ENCODE peak calls at places on chromosomes 6 and 20, in nine cellular contexts. E, V, H, M, Z, S, A, C and G are unnamed samples.

GRCh38 chr6:29792123-29793035 is 35.2 kb upstream of the HLA-G start:
- DNase-seq in E (peak), V (peak), H (peak), M (peak), Z (peak), S (peak), A (peak), C (peak), G (peak)

GRCh38 chr20:695165-695866 is 19.7 kb upstream of the SCRT2 start:
- DNase-seq in E (no peak), V (no peak), H (no peak), M (no peak), Z (no peak), S (no peak), A (no peak), C (no peak), G (no peak)

GRCh38 chr6:165403006-165403405 is 93.6 kb upstream of the C6orf118 start:
- DNase-seq in E (no peak), V (no peak), H (no peak), M (no peak), Z (no peak), S (no peak), A (no peak), C (no peak), G (no peak)

GRCh38 chr20:38804682-38805501 is 605 bp upstream of the PPP1R16B start:
- DNase-seq in E (peak), V (no peak), H (peak), M (no peak), Z (no peak), S (peak), A (no peak), C (peak), G (no peak)

GRCh38 chr20:39070484-39071231 is 108.5 kb downstream of the DHX35 start:
- DNase-seq in E (no peak), V (peak), H (no peak), M (no peak), Z (peak), S (no peak), A (no peak), C (no peak), G (no peak)

GRCh38 chr6:49514571-49515484 is 15.1 kb downstream of the GLYATL3 start:
- DNase-seq in E (no peak), V (no peak), H (no peak), M (no peak), Z (peak), S (no peak), A (no peak), C (no peak), G (no peak)

GRCh38 chr6:80366721-80367120 is 260.2 kb downstream of the BCKDHB start:
- DNase-seq in E (no peak), V (no peak), H (no peak), M (peak), Z (peak), S (no peak), A (peak), C (no peak), G (peak)

GRCh38 chr20:59574308-59574707 is 30.0 kb upstream of the PHACTR3 start:
- DNase-seq in E (peak), V (no peak), H (no peak), M (no peak), Z (no peak), S (no peak), A (no peak), C (no peak), G (no peak)

GRCh38 chr6:105135056-105135455 is 44.8 kb downstream of the POPDC3 start:
- DNase-seq in E (peak), V (no peak), H (peak), M (no peak), Z (no peak), S (no peak), A (no peak), C (no peak), G (no peak)

GRCh38 chr20:25336561-25337422 is 53.8 kb downstream of the ABHD12 start:
- DNase-seq in E (peak), V (no peak), H (peak), M (no peak), Z (peak), S (peak), A (peak), C (no peak), G (no peak)

GRCh38 chr20:61520761-61521460 is 268.9 kb downstream of the CDH4 start:
- DNase-seq in E (no peak), V (no peak), H (no peak), M (no peak), Z (peak), S (no peak), A (no peak), C (no peak), G (no peak)

GRCh38 chr6:169420912-169421543 is 167.4 kb upstream of the THBS2 start:
- DNase-seq in E (peak), V (no peak), H (peak), M (no peak), Z (no peak), S (no peak), A (peak), C (no peak), G (no peak)

GRCh38 chr6:82841309-82841708 is 224.3 kb downstream of the UBE3D start:
- DNase-seq in E (peak), V (no peak), H (no peak), M (no peak), Z (no peak), S (no peak), A (no peak), C (no peak), G (no peak)

GRCh38 chr20:62337558-62338293 is 29.4 kb downstream of the LAMA5 start:
- DNase-seq in E (no peak), V (no peak), H (no peak), M (no peak), Z (no peak), S (no peak), A (no peak), C (peak), G (no peak)

GRCh38 chr6:163395786-163396185 is 18.7 kb upstream of the QKI start:
- DNase-seq in E (no peak), V (no peak), H (no peak), M (no peak), Z (no peak), S (no peak), A (no peak), C (no peak), G (no peak)

GRCh38 chr6:163392533-163392932 is 22.0 kb upstream of the QKI start:
- DNase-seq in E (no peak), V (no peak), H (no peak), M (no peak), Z (peak), S (no peak), A (peak), C (no peak), G (no peak)

GRCh38 chr6:163394659-163395058 is 19.9 kb upstream of the QKI start:
- DNase-seq in E (no peak), V (no peak), H (no peak), M (no peak), Z (no peak), S (no peak), A (no peak), C (no peak), G (no peak)

GRCh38 chr6:163395122-163395521 is 19.4 kb upstream of the QKI start:
- DNase-seq in E (no peak), V (no peak), H (no peak), M (no peak), Z (no peak), S (no peak), A (no peak), C (no peak), G (no peak)

DNA sequence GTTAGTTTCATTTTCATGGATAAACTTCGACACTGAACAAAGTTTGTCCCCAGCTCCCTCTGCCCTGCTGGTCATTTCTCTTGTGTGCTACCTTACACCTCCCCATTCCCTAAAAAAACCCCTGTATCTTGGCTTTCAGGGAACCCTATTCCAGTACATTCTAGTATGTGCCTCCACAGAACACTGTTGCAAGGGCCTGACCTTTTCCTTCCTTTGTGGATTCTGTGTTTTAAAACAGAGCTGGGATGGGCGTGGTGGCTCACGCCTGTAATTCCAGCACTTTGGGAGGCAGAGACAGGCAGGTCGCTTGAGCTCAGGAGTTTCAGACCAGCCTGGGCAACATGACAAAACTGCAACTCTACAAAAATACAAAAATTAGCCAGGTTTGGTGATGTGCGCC is 20.6 kb upstream of the QKI start:
- DNase-seq in E (no peak), V (no peak), H (no peak), M (no peak), Z (no peak), S (no peak), A (no peak), C (no peak), G (no peak)
- H3K27ac ChIP-seq in E (no peak), V (no peak), H (no peak), M (no peak), Z (no peak), S (no peak), A (no peak), C (no peak), G (peak)

GRCh38 chr6:39307462-39307861 is 6.8 kb downstream of the KCNK17 start:
- DNase-seq in E (no peak), V (no peak), H (no peak), M (no peak), Z (no peak), S (no peak), A (no peak), C (no peak), G (no peak)
- H3K27ac ChIP-seq in E (no peak), V (no peak), H (no peak), M (no peak), Z (no peak), S (no peak), A (no peak), C (no peak), G (no peak)

DNA sequence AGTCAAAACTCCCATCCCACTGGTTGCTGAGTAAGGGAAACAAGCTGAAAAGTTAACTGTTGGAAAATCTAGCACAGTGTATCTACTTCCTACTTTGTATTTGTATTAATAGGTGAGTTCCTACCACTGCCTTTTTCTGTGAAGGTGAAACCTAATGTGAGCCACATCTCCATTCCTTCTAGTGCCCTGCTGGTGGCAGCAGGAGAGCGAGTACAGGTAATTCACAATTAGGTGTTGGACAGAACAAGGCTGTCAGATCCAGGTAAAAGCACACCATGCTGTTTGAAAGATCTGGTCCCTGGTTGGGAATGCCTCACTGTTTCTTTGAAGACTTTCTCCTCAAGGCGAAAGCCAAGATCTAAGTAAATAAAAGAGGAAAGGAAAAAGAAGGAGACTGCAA is 528.4 kb downstream of the PKHD1 start:
- DNase-seq in E (peak), V (no peak), H (no peak), M (no peak), Z (peak), S (no peak), A (peak), C (no peak), G (no peak)
- H3K27ac ChIP-seq in E (no peak), V (no peak), H (no peak), M (no peak), Z (no peak), S (no peak), A (no peak), C (no peak), G (no peak)

GRCh38 chr6:16752206-16752867 is 8.9 kb downstream of the ATXN1 start:
- DNase-seq in E (no peak), V (no peak), H (no peak), M (no peak), Z (peak), S (no peak), A (peak), C (no peak), G (no peak)

GRCh38 chr6:16754864-16755263 is 6.4 kb downstream of the ATXN1 start:
- DNase-seq in E (no peak), V (no peak), H (no peak), M (no peak), Z (no peak), S (no peak), A (peak), C (no peak), G (no peak)

GRCh38 chr6:16756660-16757270 is 4.5 kb downstream of the ATXN1 start:
- DNase-seq in E (no peak), V (no peak), H (no peak), M (no peak), Z (no peak), S (no peak), A (no peak), C (no peak), G (no peak)

GRCh38 chr6:16755544-16755943 is 5.7 kb downstream of the ATXN1 start:
- DNase-seq in E (no peak), V (no peak), H (no peak), M (no peak), Z (no peak), S (no peak), A (no peak), C (no peak), G (no peak)

DNA sequence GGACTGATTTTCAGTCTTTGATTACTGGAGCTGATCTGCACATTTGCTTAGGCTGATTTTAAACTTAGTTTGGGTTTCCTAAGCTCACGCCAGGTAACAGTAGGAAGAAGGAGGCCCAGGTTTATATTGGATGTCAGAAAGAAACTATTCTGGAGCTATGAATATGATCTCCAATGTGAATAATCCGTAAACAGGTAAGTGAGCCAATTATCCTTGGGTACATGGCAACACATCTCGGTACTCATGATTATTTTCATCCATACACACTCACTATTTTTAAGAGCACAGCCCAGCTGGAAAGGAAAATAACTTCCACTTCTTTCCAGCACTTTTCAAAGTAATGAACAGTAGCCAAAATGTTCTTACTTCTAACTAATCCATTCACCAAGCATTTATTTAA is 7.0 kb downstream of the ATXN1 start:
- DNase-seq in E (no peak), V (no peak), H (no peak), M (no peak), Z (no peak), S (no peak), A (no peak), C (no peak), G (no peak)
- H3K27ac ChIP-seq in E (no peak), V (no peak), H (no peak), M (no peak), Z (no peak), S (no peak), A (peak), C (no peak), G (no peak)

GRCh38 chr20:11604339-11604738 is 313.4 kb upstream of the BTBD3 start:
- DNase-seq in E (no peak), V (no peak), H (no peak), M (no peak), Z (no peak), S (no peak), A (no peak), C (no peak), G (no peak)
- H3K27ac ChIP-seq in E (no peak), V (no peak), H (no peak), M (no peak), Z (no peak), S (no peak), A (no peak), C (no peak), G (no peak)

DNA sequence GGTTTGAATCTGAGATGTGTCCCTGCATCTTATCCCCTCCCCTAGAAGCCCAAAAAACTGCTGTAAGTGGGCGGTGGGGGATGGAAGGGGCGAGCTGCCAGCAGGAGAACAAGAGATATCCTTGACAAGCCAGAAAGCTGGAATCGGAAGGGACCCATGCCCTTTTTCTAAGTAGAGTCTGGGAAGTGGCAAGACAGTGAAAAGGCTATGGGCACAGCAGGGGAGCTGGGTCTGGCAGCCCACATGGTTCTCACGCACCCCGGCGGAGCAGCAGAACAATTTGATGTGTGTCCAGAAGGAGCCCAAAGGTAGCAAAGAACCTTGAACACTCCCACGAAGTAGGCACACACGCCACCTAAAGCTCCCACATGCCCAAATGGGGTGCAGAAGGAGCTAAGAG is 38.6 kb downstream of the PCNA start:
- DNase-seq in E (no peak), V (no peak), H (no peak), M (no peak), Z (no peak), S (no peak), A (no peak), C (peak), G (no peak)
- H3K27ac ChIP-seq in E (no peak), V (no peak), H (no peak), M (no peak), Z (no peak), S (no peak), A (no peak), C (no peak), G (no peak)

DNA sequence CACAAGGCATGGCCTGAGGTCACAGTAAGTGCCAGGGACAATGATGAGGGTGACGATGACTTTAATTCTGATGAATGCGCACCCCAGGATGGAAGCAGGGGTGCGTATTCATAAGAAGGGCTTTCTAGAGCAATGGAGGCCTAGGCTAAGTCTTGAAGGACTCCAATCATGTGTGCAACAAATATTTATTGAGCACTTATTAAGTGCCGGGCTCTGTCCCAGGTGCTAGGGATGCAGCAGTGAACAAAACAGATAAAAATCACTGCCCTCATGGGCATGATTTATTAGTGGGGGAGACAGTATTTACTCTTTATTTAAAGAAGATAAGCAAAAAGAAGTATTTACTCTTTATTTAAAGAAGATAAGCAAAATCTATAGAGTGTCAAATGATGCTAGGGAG is 198.2 kb upstream of the KCNG1 start:
- DNase-seq in E (no peak), V (no peak), H (no peak), M (no peak), Z (no peak), S (no peak), A (no peak), C (no peak), G (no peak)
- H3K27ac ChIP-seq in E (no peak), V (no peak), H (no peak), M (no peak), Z (no peak), S (no peak), A (no peak), C (no peak), G (no peak)